ENCODE peak calls at places on chromosome 6, in eight cellular contexts. O is MCF 10A; L is Panc1; B is erythroblast; N is dorsolateral prefrontal cortex; T is activated T-cell treated with anti-CD3 and anti-CD28 coated beads, Interleukin-2, amount 50 U/mL, for 72 hours; S is H7; Y is CD8-positive, alpha-beta memory T cell. R is an unnamed sample.

GRCh38 chr6:108837236-108837971 is 10.8 kb upstream of the ARMC2 start:
- DNase-seq in O (peak), L (no peak), B (peak), N (no peak), T (no peak), S (no peak), Y (no peak), R (no peak)

GRCh38 chr6:26243132-26243531 is 121.9 kb upstream of the BTN3A2 start:
- DNase-seq in O (peak), L (no peak), B (peak), N (no peak), T (no peak), S (no peak), Y (no peak), R (no peak)

GRCh38 chr6:786946-787763 is 94.2 kb upstream of the EXOC2 start:
- DNase-seq in O (peak), L (peak), B (peak), N (no peak), T (no peak), S (peak), Y (no peak), R (no peak)

GRCh38 chr6:80969439-80969838 is 783.0 kb downstream of the TENT5A start:
- DNase-seq in O (no peak), L (no peak), B (no peak), N (no peak), T (no peak), S (no peak), Y (no peak), R (no peak)

GRCh38 chr6:35690484-35690883 is 1.8 kb upstream of the FKBP5 start:
- DNase-seq in O (no peak), L (no peak), B (no peak), N (no peak), T (no peak), S (no peak), Y (no peak), R (no peak)

GRCh38 chr6:90401933-90402830 is 105.5 kb upstream of the BACH2 start:
- DNase-seq in O (no peak), L (no peak), B (no peak), N (no peak), T (peak), S (no peak), Y (peak), R (no peak)

GRCh38 chr6:9467746-9468145 is 947.1 kb downstream of the TFAP2A start:
- DNase-seq in O (peak), L (no peak), B (no peak), N (no peak), T (no peak), S (no peak), Y (no peak), R (no peak)

GRCh38 chr6:25454141-25454540 is 175.0 kb downstream of the CARMIL1 start:
- DNase-seq in O (no peak), L (no peak), B (no peak), N (no peak), T (no peak), S (no peak), Y (no peak), R (no peak)

GRCh38 chr6:111922454-111923297 is 49.4 kb upstream of the FYN start:
- DNase-seq in O (peak), L (no peak), B (peak), N (no peak), T (no peak), S (no peak), Y (no peak), R (no peak)

GRCh38 chr6:42405025-42405424 is 46.7 kb downstream of the TRERF1 start:
- DNase-seq in O (peak), L (no peak), B (peak), N (no peak), T (no peak), S (no peak), Y (no peak), R (no peak)

GRCh38 chr6:90485615-90486277 is 101.1 kb downstream of the MAP3K7 start:
- DNase-seq in O (no peak), L (no peak), B (no peak), N (no peak), T (no peak), S (no peak), Y (no peak), R (no peak)

GRCh38 chr6:90497411-90497810 is 89.5 kb downstream of the MAP3K7 start:
- DNase-seq in O (no peak), L (no peak), B (peak), N (no peak), T (no peak), S (no peak), Y (no peak), R (no peak)

GRCh38 chr6:65937982-65938381 is 231.0 kb upstream of the EYS start:
- DNase-seq in O (no peak), L (no peak), B (no peak), N (no peak), T (no peak), S (no peak), Y (no peak), R (no peak)

GRCh38 chr6:105601541-105602174 is 198.8 kb upstream of the PREP start:
- DNase-seq in O (peak), L (no peak), B (peak), N (peak), T (peak), S (no peak), Y (no peak), R (no peak)

GRCh38 chr6:12065321-12066140 is 53.4 kb downstream of the HIVEP1 start:
- DNase-seq in O (no peak), L (no peak), B (no peak), N (no peak), T (no peak), S (no peak), Y (no peak), R (no peak)

GRCh38 chr6:138032571-138032970 is 74.6 kb downstream of the PERP start:
- DNase-seq in O (peak), L (no peak), B (no peak), N (no peak), T (no peak), S (no peak), Y (no peak), R (no peak)

GRCh38 chr6:136788069-136788902 is 4.0 kb downstream of the MAP3K5 start:
- DNase-seq in O (peak), L (no peak), B (no peak), N (no peak), T (no peak), S (no peak), Y (no peak), R (no peak)

GRCh38 chr6:4506221-4506620 is 270.0 kb upstream of the CDYL start:
- DNase-seq in O (no peak), L (no peak), B (no peak), N (no peak), T (no peak), S (no peak), Y (no peak), R (no peak)

GRCh38 chr6:111793711-111794111 is 79.5 kb downstream of the FYN start:
- DNase-seq in O (no peak), L (no peak), B (no peak), N (no peak), T (peak), S (no peak), Y (peak), R (no peak)

GRCh38 chr6:121503633-121504032 is 68.2 kb downstream of the GJA1 start:
- DNase-seq in O (no peak), L (no peak), B (no peak), N (no peak), T (no peak), S (no peak), Y (no peak), R (no peak)

GRCh38 chr6:137313928-137314855 is 95.0 kb upstream of the IFNGR1 start:
- DNase-seq in O (peak), L (peak), B (peak), N (peak), T (peak), S (peak), Y (peak), R (peak)

GRCh38 chr6:28726569-28727309 is 197.0 kb downstream of the TRIM27 start:
- DNase-seq in O (no peak), L (no peak), B (no peak), N (no peak), T (no peak), S (no peak), Y (no peak), R (no peak)

GRCh38 chr6:24775520-24776058 is 852 bp downstream of the GMNN start:
- DNase-seq in O (peak), L (no peak), B (peak), N (no peak), T (peak), S (no peak), Y (peak), R (no peak)

GRCh38 chr6:137403855-137404254 is 90.3 kb downstream of the OLIG3 start:
- DNase-seq in O (no peak), L (no peak), B (no peak), N (no peak), T (no peak), S (no peak), Y (no peak), R (no peak)

GRCh38 chr6:113825776-113826175 is 31.4 kb upstream of the MARCKS start:
- DNase-seq in O (no peak), L (no peak), B (no peak), N (peak), T (no peak), S (no peak), Y (no peak), R (no peak)

GRCh38 chr6:106626485-106626884 is 2.8 kb downstream of the RTN4IP1 start:
- DNase-seq in O (no peak), L (no peak), B (no peak), N (no peak), T (no peak), S (no peak), Y (no peak), R (no peak)

GRCh38 chr6:16140607-16141006 is 11.7 kb downstream of the MYLIP start:
- DNase-seq in O (no peak), L (no peak), B (no peak), N (no peak), T (no peak), S (no peak), Y (no peak), R (no peak)

GRCh38 chr6:34696739-34697543 is at the start of gene ILRUN:
- DNase-seq in O (peak), L (peak), B (peak), N (peak), T (peak), S (peak), Y (peak), R (peak)

R was measured in neuronal stem cell.